ENCODE peak calls at places on chromosomes 5 and 9, in seven cellular contexts. D is tibial artery, U is KBM-7, O is endothelial cell, P is fibroblast of lung, M is AG09309, C is activated T-cell treated with anti-CD3 and anti-CD28 coated beads for 1 hour. F is an unnamed sample.

GRCh38 chr5:125699860-125700259 is 723.3 kb upstream of the GRAMD2B start:
- DNase-seq in O (no peak), M (no peak), U (no peak), P (no peak), C (no peak), D (no peak), F (no peak)

GRCh38 chr5:28165116-28165515 is 1126.7 kb upstream of the CDH9 start:
- DNase-seq in O (no peak), P (peak), D (no peak), U (no peak), M (no peak), C (no peak), F (no peak)

GRCh38 chr9:116174347-116174746 is 20.8 kb downstream of the PAPPA start:
- DNase-seq in C (no peak), D (no peak), M (no peak), O (no peak), U (no peak), P (peak), F (no peak)

GRCh38 chr5:154110781-154111180 is 72.0 kb downstream of the MFAP3 start:
- DNase-seq in D (no peak), M (no peak), O (no peak), U (no peak), C (no peak), P (no peak), F (no peak)

GRCh38 chr5:61662670-61663069 is 330.6 kb downstream of the ZSWIM6 start:
- DNase-seq in P (no peak), M (no peak), U (no peak), O (no peak), C (no peak), D (no peak), F (no peak)

GRCh38 chr5:144017119-144017518 is 153.3 kb downstream of the YIPF5 start:
- DNase-seq in P (no peak), C (no peak), D (no peak), M (no peak), O (no peak), U (no peak), F (no peak)

GRCh38 chr5:72537166-72537565 is 30.0 kb upstream of the ZNF366 start:
- DNase-seq in D (no peak), O (no peak), C (no peak), P (no peak), M (no peak), U (no peak), F (no peak)

GRCh38 chr9:74083681-74084433 is 413.3 kb upstream of the RORB start:
- DNase-seq in P (no peak), C (no peak), D (no peak), M (no peak), U (no peak), O (no peak), F (no peak)

GRCh38 chr5:159459951-159460538 is 129.8 kb upstream of the IL12B start:
- DNase-seq in O (no peak), C (no peak), M (no peak), P (peak), U (no peak), D (no peak), F (no peak)

GRCh38 chr5:78597068-78597857 is 51.3 kb downstream of the LHFPL2 start:
- DNase-seq in U (no peak), M (no peak), P (peak), D (no peak), O (no peak), C (no peak), F (no peak)

GRCh38 chr5:156476704-156477103 is 149.7 kb downstream of the SGCD start:
- DNase-seq in U (no peak), P (no peak), O (no peak), C (no peak), D (no peak), M (no peak), F (no peak)

GRCh38 chr5:125311743-125312142 is 565.3 kb upstream of the ZNF608 start:
- DNase-seq in M (peak), O (no peak), U (no peak), C (no peak), D (no peak), P (peak), F (no peak)

GRCh38 chr9:92247981-92248380 is 45.5 kb downstream of the IARS1 start:
- DNase-seq in D (no peak), M (no peak), C (no peak), O (no peak), P (no peak), U (no peak), F (no peak)

GRCh38 chr5:146816775-146817387 is 61.7 kb downstream of the PPP2R2B start:
- DNase-seq in O (no peak), M (no peak), C (no peak), U (peak), P (no peak), D (no peak), F (no peak)

GRCh38 chr9:114958021-114958846 is 27.8 kb upstream of the TNFSF8 start:
- DNase-seq in O (no peak), D (peak), P (peak), C (no peak), U (peak), M (no peak), F (peak)

GRCh38 chr5:172183881-172184280 is 4.1 kb downstream of the STK10 start:
- DNase-seq in U (no peak), O (no peak), P (no peak), M (no peak), D (no peak), C (no peak), F (no peak)

GRCh38 chr5:141725909-141726308 is 43.9 kb upstream of the ARAP3 start:
- DNase-seq in U (no peak), M (no peak), P (peak), O (no peak), D (no peak), C (no peak), F (no peak)

GRCh38 chr5:40775846-40776657 is 20.3 kb upstream of the TTC33 start:
- DNase-seq in O (no peak), U (no peak), M (no peak), C (no peak), P (no peak), D (no peak), F (no peak)

GRCh38 chr9:126298319-126298801 is 28.3 kb upstream of the MVB12B start:
- DNase-seq in U (no peak), D (no peak), O (no peak), M (no peak), P (no peak), C (no peak), F (peak)

GRCh38 chr9:25677301-25678146 is 720 bp downstream of the TUSC1 start:
- DNase-seq in C (no peak), P (peak), U (peak), O (peak), D (peak), M (peak), F (peak)

GRCh38 chr5:174119386-174119785 is 73.9 kb downstream of the NSG2 start:
- DNase-seq in U (no peak), O (no peak), C (no peak), D (no peak), M (no peak), P (no peak), F (no peak)